ENCODE peak calls at places on chromosomes 3 and 15, in seven cellular contexts. S, T, O, V, F, J and H are unnamed samples.
A peak's percentile ranks its signal among the peaks of the same experiment; 100 is the strongest.

GRCh38 chr15:42511010-42511396 is 15.6 kb downstream of the SNAP23 start:
- DNase-seq in J (no peak), V (no peak), F (no peak), T (no peak), O (peak; percentile 82), S (no peak), H (no peak)

GRCh38 chr3:187520027-187520945 is 149.9 kb downstream of the SST start:
- DNase-seq in T (no peak), V (no peak), O (peak; percentile 34), J (no peak), S (peak; percentile 20), F (peak; percentile 74), H (no peak)

GRCh38 chr15:75578948-75579908 is at the start of gene PTPN9:
- DNase-seq in T (no peak), S (no peak), O (peak; percentile 81), V (peak; percentile 88), F (peak; percentile 93), J (peak; percentile 71), H (peak; percentile 82)

GRCh38 chr3:47540281-47540680 is 26.8 kb upstream of the ELP6 start:
- DNase-seq in S (no peak), T (no peak), O (peak; percentile 12), J (no peak), V (peak; percentile 20), F (no peak), H (no peak)

GRCh38 chr3:119657887-119658702 is 2.3 kb downstream of the POPDC2 start:
- DNase-seq in J (no peak), T (no peak), O (no peak), F (no peak), S (no peak), V (no peak), H (no peak)

GRCh38 chr3:148366743-148367410 is 330.8 kb upstream of the AGTR1 start:
- DNase-seq in J (no peak), F (no peak), V (no peak), S (no peak), O (no peak), T (no peak), H (no peak)

GRCh38 chr3:189267981-189268613 is 96.3 kb downstream of the TPRG1 start:
- DNase-seq in S (no peak), T (no peak), J (no peak), O (peak; percentile 38), F (no peak), V (no peak), H (no peak)

GRCh38 chr3:4786431-4786830 is 192.8 kb upstream of the BHLHE40 start:
- DNase-seq in F (no peak), O (no peak), T (no peak), S (no peak), V (no peak), J (peak; percentile 39), H (no peak)

GRCh38 chr3:192130534-192131132 is 596.7 kb downstream of the FGF12 start:
- DNase-seq in T (no peak), V (peak; percentile 44), F (no peak), O (peak; percentile 52), J (peak; percentile 34), S (no peak), H (peak; percentile 20)

GRCh38 chr3:37072892-37073291 is 79.6 kb downstream of the MLH1 start:
- DNase-seq in S (no peak), V (no peak), F (no peak), T (no peak), O (peak; percentile 89), J (peak; percentile 84), H (no peak)

GRCh38 chr15:40595773-40596172 is 1.7 kb downstream of the KNL1 start:
- DNase-seq in V (no peak), O (no peak), F (peak; percentile 14), S (no peak), T (no peak), J (no peak), H (no peak)

GRCh38 chr15:91482799-91483198 is 370.7 kb upstream of the SLCO3A1 start:
- DNase-seq in J (no peak), V (no peak), T (no peak), O (no peak), S (no peak), F (no peak), H (no peak)

GRCh38 chr3:99765042-99765942 is 52.4 kb upstream of the CMSS1 start:
- DNase-seq in T (no peak), V (no peak), S (no peak), F (no peak), O (peak; percentile 91), J (no peak), H (no peak)

GRCh38 chr15:56891852-56892251 is 26.6 kb upstream of the TCF12 start:
- DNase-seq in V (no peak), J (no peak), S (no peak), T (no peak), F (no peak), O (no peak), H (no peak)

GRCh38 chr15:51274956-51275355 is 63.4 kb downstream of the CYP19A1 start:
- DNase-seq in S (no peak), F (no peak), T (no peak), J (no peak), O (no peak), V (no peak), H (no peak)

GRCh38 chr3:158711886-158712285 is 20.4 kb downstream of the RARRES1 start:
- DNase-seq in T (no peak), V (no peak), F (no peak), S (no peak), O (peak; percentile 96), J (no peak), H (no peak)

GRCh38 chr3:9765865-9766264 is 3.9 kb downstream of the CAMK1 start:
- DNase-seq in F (no peak), T (no peak), J (no peak), V (peak; percentile 47), S (no peak), O (no peak), H (no peak)

GRCh38 chr15:28944696-28945300 is 59.0 kb downstream of the APBA2 start:
- DNase-seq in V (no peak), F (no peak), J (no peak), T (no peak), O (no peak), S (no peak), H (peak; percentile 19)

GRCh38 chr15:75721462-75721922 is 8.8 kb upstream of the CSPG4 start:
- DNase-seq in S (no peak), J (no peak), O (no peak), T (no peak), F (no peak), V (peak; percentile 31), H (no peak)

GRCh38 chr15:86082619-86083377 is 3.1 kb downstream of the AGBL1 start:
- DNase-seq in V (no peak), T (no peak), F (peak; percentile 90), O (peak; percentile 62), S (no peak), J (no peak), H (no peak)

GRCh38 chr3:99706410-99706809 is 68.0 kb downstream of the COL8A1 start:
- DNase-seq in O (peak; percentile 63), J (no peak), F (no peak), T (no peak), V (no peak), S (no peak), H (no peak)

GRCh38 chr3:176106380-176106779 is 1090.9 kb downstream of the TBL1XR1 start:
- DNase-seq in S (no peak), V (no peak), T (no peak), F (no peak), O (peak; percentile 2), J (no peak), H (no peak)

GRCh38 chr3:71022552-71023335 is 560.8 kb downstream of the FOXP1 start:
- DNase-seq in O (peak; percentile 26), F (no peak), J (no peak), V (peak; percentile 35), S (no peak), T (no peak), H (no peak)

GRCh38 chr3:101845405-101845804 is 3.9 kb upstream of the NFKBIZ start:
- DNase-seq in V (no peak), J (no peak), O (no peak), F (no peak), S (no peak), T (no peak), H (no peak)

GRCh38 chr15:81829918-81830317 is 215.9 kb downstream of the MEX3B start:
- DNase-seq in F (peak; percentile 19), V (no peak), T (no peak), O (no peak), S (no peak), J (no peak), H (no peak)

DNA sequence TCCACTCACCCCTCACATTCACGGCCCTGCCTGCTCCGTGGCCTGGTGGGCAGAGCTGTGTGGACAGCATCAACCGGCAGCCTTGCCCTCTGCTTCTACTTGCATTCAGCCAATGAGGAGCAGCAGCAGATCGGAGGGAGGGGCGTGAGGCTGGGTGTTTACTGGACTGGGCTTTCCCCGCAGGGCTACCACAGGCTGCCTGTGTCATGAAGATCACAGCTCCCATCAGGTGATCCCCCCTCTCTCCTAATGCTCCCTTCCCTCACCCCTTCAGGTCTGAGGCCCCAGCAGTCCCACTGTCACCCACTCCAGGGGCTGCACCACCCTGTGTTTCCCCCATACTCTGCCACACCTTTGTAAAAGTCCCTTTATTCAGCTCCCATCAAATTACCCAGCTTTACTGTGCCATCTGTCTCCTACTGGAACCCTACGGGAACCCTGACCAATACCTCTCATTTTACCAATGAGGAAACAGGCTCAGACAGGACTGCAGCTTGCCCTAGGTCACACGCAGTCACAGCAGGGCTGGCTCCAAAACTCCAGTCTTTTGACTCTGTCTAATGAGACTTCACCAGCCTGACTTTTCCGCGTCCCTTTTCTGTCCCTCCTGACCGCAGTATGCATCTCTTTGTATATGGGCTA is 81.1 kb downstream of the MEGF11 start:
- DNase-seq in V (peak; percentile 86), T (no peak), F (no peak), J (no peak), S (no peak), O (no peak), H (no peak)
- TF ChIP-seq CTCF in V (no peak), T (no peak), F (no peak), J (no peak), S (no peak), O (no peak), H (no peak)

GRCh38 chr3:74883690-74884089 is 269.2 kb upstream of the CNTN3 start:
- DNase-seq in T (no peak), S (peak; percentile 4), V (peak; percentile 24), J (no peak), O (no peak), F (no peak), H (no peak)
- TF ChIP-seq CTCF in T (peak; percentile 45), S (peak; percentile 57), V (peak; percentile 62), J (no peak), O (peak; percentile 38), F (no peak), H (no peak)

GRCh38 chr3:72848703-72849081 is 447 bp upstream of the SHQ1 start:
- DNase-seq in F (no peak), T (no peak), O (peak; percentile 29), S (no peak), J (no peak), V (peak; percentile 8), H (no peak)
- TF ChIP-seq CTCF in F (no peak), T (no peak), O (no peak), S (no peak), J (no peak), V (no peak), H (no peak)

DNA sequence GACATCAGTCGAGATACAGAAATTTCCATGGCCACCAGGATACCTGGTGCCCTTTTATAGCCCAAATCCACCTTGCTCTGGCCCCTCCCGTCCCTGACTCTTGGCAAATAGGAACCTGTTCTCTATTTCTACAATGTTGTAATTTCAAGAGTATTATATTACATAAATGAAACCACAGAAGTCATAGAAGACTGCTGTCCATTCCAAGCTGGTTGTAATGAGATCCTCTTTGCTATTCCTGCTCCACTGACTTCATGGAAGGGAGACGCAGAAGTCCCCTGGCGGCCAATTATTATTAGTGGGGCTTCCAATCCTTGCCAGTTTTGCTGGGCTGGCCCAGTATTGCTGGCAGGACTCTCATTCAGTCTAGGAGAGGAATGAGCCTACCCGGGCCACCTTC is 26.6 kb downstream of the DCP1A start:
- DNase-seq in O (peak; percentile 20), V (no peak), T (no peak), S (no peak), F (no peak), J (no peak), H (no peak)
- TF ChIP-seq CTCF in O (no peak), V (no peak), T (no peak), S (no peak), F (no peak), J (no peak), H (no peak)